ENCODE peak calls at places on chromosomes 12 and 14, in seven cellular contexts. N is esophagus squamous epithelium, Z is fibroblast of lung, C is transverse colon, I is IMR-90, U is adrenal gland, T is ovary. M is an unnamed sample.

GRCh38 chr12:31922341-31923062 is 36.7 kb upstream of the RESF1 start:
- DNase-seq in N (no peak), Z (peak; percentile 19), C (no peak), I (peak; percentile 3), U (no peak), T (no peak), M (no peak)

GRCh38 chr12:123057505-123058265 is 77.2 kb downstream of the ARL6IP4 start:
- DNase-seq in N (no peak), Z (no peak), C (no peak), I (no peak), U (no peak), T (no peak), M (no peak)

GRCh38 chr12:42118136-42118879 is 26.4 kb downstream of the GXYLT1 start:
- DNase-seq in N (no peak), Z (no peak), C (no peak), I (peak; percentile 62), U (no peak), T (no peak), M (no peak)

GRCh38 chr14:103890052-103890371 is 38.2 kb upstream of the TDRD9 start:
- DNase-seq in N (no peak), Z (no peak), C (no peak), I (no peak), U (no peak), T (no peak), M (no peak)

GRCh38 chr14:70020350-70021170 is 141.3 kb downstream of the SMOC1 start:
- DNase-seq in N (no peak), Z (no peak), C (no peak), I (peak; percentile 32), U (no peak), T (no peak), M (no peak)

GRCh38 chr12:57031228-57031670 is 14.9 kb upstream of the TAC3 start:
- DNase-seq in N (no peak), Z (no peak), C (no peak), I (no peak), U (no peak), T (no peak), M (no peak)

GRCh38 chr12:9708853-9709252 is 24.0 kb downstream of the CLECL1 start:
- DNase-seq in N (no peak), Z (no peak), C (no peak), I (no peak), U (no peak), T (no peak), M (no peak)

GRCh38 chr12:106137456-106138278 is 1.1 kb downstream of the NUAK1 start:
- DNase-seq in N (no peak), Z (no peak), C (no peak), I (peak; percentile 15), U (no peak), T (no peak), M (no peak)

GRCh38 chr12:29731556-29731955 is 52.2 kb downstream of the TMTC1 start:
- DNase-seq in N (no peak), Z (no peak), C (no peak), I (no peak), U (no peak), T (no peak), M (no peak)

GRCh38 chr14:21024668-21025373 is at the start of gene NDRG2:
- DNase-seq in N (no peak), Z (no peak), C (peak; percentile 90), I (no peak), U (peak; percentile 86), T (peak; percentile 93), M (peak; percentile 60)

GRCh38 chr12:6613776-6614512 is 6.8 kb upstream of the CHD4 start:
- DNase-seq in N (peak; percentile 81), Z (peak; percentile 100), C (peak; percentile 90), I (peak; percentile 99), U (peak; percentile 95), T (peak; percentile 96), M (peak; percentile 59)

GRCh38 chr12:127957001-127957660 is 309.8 kb upstream of the TMEM132C start:
- DNase-seq in N (no peak), Z (no peak), C (no peak), I (no peak), U (no peak), T (no peak), M (no peak)

GRCh38 chr12:93766802-93767523 is 89.8 kb downstream of the CRADD start:
- DNase-seq in N (no peak), Z (peak; percentile 92), C (peak; percentile 29), I (peak; percentile 76), U (peak; percentile 51), T (no peak), M (peak; percentile 43)

GRCh38 chr12:53071591-53072551 is 7.3 kb downstream of the SPRYD3 start:
- DNase-seq in N (no peak), Z (peak; percentile 73), C (peak; percentile 60), I (peak; percentile 33), U (peak; percentile 79), T (peak; percentile 95), M (no peak)

GRCh38 chr14:52020315-52020714 is 31.0 kb downstream of the RTRAF start:
- DNase-seq in N (no peak), Z (no peak), C (no peak), I (no peak), U (no peak), T (no peak), M (no peak)

GRCh38 chr14:56351861-56352260 is 227.7 kb upstream of the TMEM260 start:
- DNase-seq in N (no peak), Z (peak; percentile 46), C (no peak), I (peak; percentile 92), U (no peak), T (no peak), M (no peak)

GRCh38 chr14:54683882-54684794 is 117.2 kb downstream of the SAMD4A start:
- DNase-seq in N (no peak), Z (peak; percentile 78), C (peak; percentile 37), I (peak; percentile 80), U (peak; percentile 35), T (peak; percentile 51), M (no peak)

GRCh38 chr12:45215419-45216296 is at the start of gene ANO6:
- DNase-seq in N (peak; percentile 29), Z (peak; percentile 88), C (peak; percentile 92), I (peak; percentile 84), U (peak; percentile 91), T (peak; percentile 90), M (peak; percentile 79)

GRCh38 chr14:57293851-57294837 is 25.4 kb downstream of the AP5M1 start:
- DNase-seq in N (no peak), Z (peak; percentile 54), C (no peak), I (peak; percentile 35), U (no peak), T (no peak), M (no peak)

GRCh38 chr12:101045486-101046474 is 164.3 kb downstream of the SLC5A8 start:
- DNase-seq in N (no peak), Z (no peak), C (no peak), I (peak; percentile 58), U (peak; percentile 68), T (peak; percentile 65), M (no peak)

GRCh38 chr14:101476931-101477553 is 84.3 kb upstream of the DIO3 start:
- DNase-seq in N (no peak), Z (no peak), C (peak; percentile 73), I (no peak), U (peak; percentile 45), T (no peak), M (no peak)

GRCh38 chr14:105169776-105170655 is 1.4 kb upstream of the JAG2 start:
- DNase-seq in N (no peak), Z (no peak), C (no peak), I (no peak), U (no peak), T (no peak), M (no peak)

GRCh38 chr14:105168093-105168420 is 519 bp downstream of the JAG2 start:
- DNase-seq in N (no peak), Z (no peak), C (no peak), I (no peak), U (no peak), T (no peak), M (no peak)

GRCh38 chr14:105168496-105168978 is at the start of gene JAG2:
- DNase-seq in N (no peak), Z (no peak), C (peak; percentile 57), I (no peak), U (no peak), T (no peak), M (peak; percentile 54)

GRCh38 chr14:105167303-105168092 is 1.1 kb downstream of the JAG2 start:
- DNase-seq in N (no peak), Z (no peak), C (peak; percentile 26), I (no peak), U (no peak), T (no peak), M (no peak)

GRCh38 chr14:105168979-105169507 is 467 bp upstream of the JAG2 start:
- DNase-seq in N (no peak), Z (no peak), C (no peak), I (no peak), U (no peak), T (no peak), M (no peak)
- H3K4me3 ChIP-seq in N (peak overlapping the region; percentile 44), Z (no peak overlapping the region), C (no peak overlapping the region), I (no peak overlapping the region), U (no peak overlapping the region), T (no peak overlapping the region), M (peak overlapping the region; percentile 27)

DNA sequence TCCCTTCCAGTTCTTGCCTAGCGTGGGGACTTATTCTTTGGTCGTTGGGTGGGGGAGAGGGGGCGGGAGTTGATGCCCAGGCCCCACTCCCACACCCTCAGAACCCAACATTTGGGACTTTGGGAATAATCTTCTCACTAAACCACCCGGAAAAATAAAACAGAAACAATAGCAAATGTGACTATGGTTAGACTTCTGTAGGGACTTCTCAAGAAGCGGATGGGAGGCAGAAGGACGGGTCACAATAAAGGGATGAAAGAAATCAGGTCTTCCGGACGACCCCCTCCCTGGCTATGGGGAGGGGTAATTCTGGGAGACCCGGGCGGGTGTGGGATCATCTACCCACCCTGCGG is 28.5 kb upstream of the SMUG1 start:
- DNase-seq in N (no peak), Z (no peak), C (no peak), I (no peak), U (no peak), T (no peak), M (no peak)
- H3K4me3 ChIP-seq in N (peak overlapping the region; percentile 35), Z (peak overlapping the region; percentile 51), C (peak overlapping the region; percentile 9), I (peak overlapping the region; percentile 16), U (no peak overlapping the region), T (peak overlapping the region; percentile 20), M (no peak overlapping the region)

GRCh38 chr14:92652413-92653151 is 95.8 kb downstream of the LGMN start:
- DNase-seq in N (no peak), Z (no peak), C (no peak), I (no peak), U (no peak), T (no peak), M (no peak)
- H3K4me3 ChIP-seq in N (peak overlapping the region; percentile 39), Z (no peak overlapping the region), C (no peak overlapping the region), I (no peak overlapping the region), U (no peak overlapping the region), T (no peak overlapping the region), M (peak overlapping the region; percentile 91)

DNA sequence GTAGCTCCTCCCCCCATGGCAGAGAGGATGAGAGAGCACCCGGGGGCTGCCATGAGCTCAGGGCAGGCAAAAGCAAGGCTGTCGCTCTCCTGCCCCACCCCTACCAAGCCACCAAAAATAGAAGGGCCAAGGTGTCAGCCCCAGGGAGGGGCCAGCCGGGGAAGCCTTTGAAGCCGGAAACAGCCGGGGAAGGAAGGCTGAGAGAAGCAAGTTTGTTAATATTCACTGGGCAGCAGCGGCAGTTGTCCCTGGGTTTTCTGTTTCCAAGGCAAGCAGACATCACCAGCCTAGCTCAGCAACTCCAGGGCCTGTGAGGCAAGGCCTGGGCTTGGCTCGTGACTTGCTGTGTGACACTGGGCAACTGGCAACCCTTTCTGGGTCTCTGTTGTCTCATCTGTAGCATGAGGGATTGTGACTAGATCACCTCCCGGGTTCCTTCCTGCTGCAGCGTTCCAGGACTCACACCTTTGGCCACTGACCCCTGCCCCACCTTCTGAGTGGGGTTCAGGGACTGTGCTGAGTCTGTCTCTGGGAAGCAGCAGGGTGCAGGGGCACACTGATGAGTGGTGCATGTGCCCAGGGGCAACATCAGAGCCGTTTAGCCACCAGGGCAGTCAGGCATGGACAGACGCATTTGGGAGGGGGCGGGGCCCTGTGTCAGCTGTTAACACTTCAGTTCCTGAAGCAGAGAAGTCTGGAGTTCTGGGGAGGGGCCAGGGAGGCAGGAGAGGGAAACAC is 24.3 kb downstream of the SYNDIG1L start:
- DNase-seq in N (peak; percentile 50), Z (no peak), C (peak; percentile 62), I (no peak), U (peak; percentile 47), T (no peak), M (peak; percentile 61)
- H3K4me3 ChIP-seq in N (peak overlapping the region; percentile 7), Z (no peak overlapping the region), C (no peak overlapping the region), I (no peak overlapping the region), U (no peak overlapping the region), T (no peak overlapping the region), M (peak overlapping the region; percentile 17)

M was measured in CD8-positive, alpha-beta T cell.